ENCODE peak calls at places on chromosomes 5 and 9, in six cellular contexts. One of them, this sample, is unnamed.

GRCh38 chr5:107580902-107581823 is 89.6 kb downstream of the EFNA5 start:
- ATAC-seq in HepG2: no peak
- ATAC-seq in HCT116: no peak
- ATAC-seq in GM12878: peak
- ATAC-seq in upper lobe of left lung: no peak
- ATAC-seq in K562: no peak
- ATAC-seq in this sample: peak

GRCh38 chr5:6752236-6752635 is 39.0 kb downstream of the TENT4A start:
- ATAC-seq in HepG2: no peak
- ATAC-seq in HCT116: no peak
- ATAC-seq in GM12878: no peak
- ATAC-seq in upper lobe of left lung: no peak
- ATAC-seq in K562: no peak
- ATAC-seq in this sample: no peak

GRCh38 chr9:115517335-115518075 is 399.5 kb upstream of the TNC start:
- ATAC-seq in HepG2: no peak
- ATAC-seq in HCT116: no peak
- ATAC-seq in GM12878: no peak
- ATAC-seq in upper lobe of left lung: no peak
- ATAC-seq in K562: no peak
- ATAC-seq in this sample: no peak

GRCh38 chr5:175214152-175214551 is 229.8 kb downstream of the DRD1 start:
- ATAC-seq in HepG2: no peak
- ATAC-seq in HCT116: peak
- ATAC-seq in GM12878: no peak
- ATAC-seq in upper lobe of left lung: no peak
- ATAC-seq in K562: no peak
- ATAC-seq in this sample: no peak

GRCh38 chr5:54115768-54116403 is 194.5 kb downstream of the ARL15 start:
- ATAC-seq in HepG2: no peak
- ATAC-seq in HCT116: no peak
- ATAC-seq in GM12878: no peak
- ATAC-seq in upper lobe of left lung: no peak
- ATAC-seq in K562: peak
- ATAC-seq in this sample: no peak

GRCh38 chr5:142845402-142845901 is 75.3 kb downstream of the ARHGAP26 start:
- ATAC-seq in HepG2: peak
- ATAC-seq in HCT116: peak
- ATAC-seq in GM12878: peak
- ATAC-seq in upper lobe of left lung: no peak
- ATAC-seq in K562: peak
- ATAC-seq in this sample: peak

GRCh38 chr5:134427540-134428041 is 15.9 kb upstream of the CDKN2AIPNL start:
- ATAC-seq in HepG2: no peak
- ATAC-seq in HCT116: no peak
- ATAC-seq in GM12878: no peak
- ATAC-seq in upper lobe of left lung: no peak
- ATAC-seq in K562: no peak
- ATAC-seq in this sample: no peak

GRCh38 chr5:111583761-111584203 is 71.4 kb upstream of the STARD4 start:
- ATAC-seq in HepG2: no peak
- ATAC-seq in HCT116: no peak
- ATAC-seq in GM12878: no peak
- ATAC-seq in upper lobe of left lung: no peak
- ATAC-seq in K562: no peak
- ATAC-seq in this sample: no peak

GRCh38 chr5:1783214-1783551 is 16.5 kb downstream of the MRPL36 start:
- ATAC-seq in HepG2: no peak
- ATAC-seq in HCT116: peak
- ATAC-seq in GM12878: peak
- ATAC-seq in upper lobe of left lung: no peak
- ATAC-seq in K562: peak
- ATAC-seq in this sample: no peak

GRCh38 chr5:156584856-156585255 is 257.9 kb downstream of the SGCD start:
- ATAC-seq in HepG2: no peak
- ATAC-seq in HCT116: no peak
- ATAC-seq in GM12878: no peak
- ATAC-seq in upper lobe of left lung: no peak
- ATAC-seq in K562: no peak
- ATAC-seq in this sample: peak

GRCh38 chr9:127809562-127810377 is 7.1 kb downstream of the FPGS start:
- ATAC-seq in HepG2: no peak
- ATAC-seq in HCT116: peak
- ATAC-seq in GM12878: peak
- ATAC-seq in upper lobe of left lung: no peak
- ATAC-seq in K562: peak
- ATAC-seq in this sample: no peak

GRCh38 chr5:160036243-160036642 is 27.3 kb downstream of the TTC1 start:
- ATAC-seq in HepG2: no peak
- ATAC-seq in HCT116: no peak
- ATAC-seq in GM12878: no peak
- ATAC-seq in upper lobe of left lung: no peak
- ATAC-seq in K562: no peak
- ATAC-seq in this sample: no peak

GRCh38 chr5:132812949-132813598 is at the start of gene SOWAHA:
- ATAC-seq in HepG2: peak
- ATAC-seq in HCT116: peak
- ATAC-seq in GM12878: peak
- ATAC-seq in upper lobe of left lung: no peak
- ATAC-seq in K562: no peak
- ATAC-seq in this sample: no peak
- H3K4me3 ChIP-seq in HepG2: peak
- H3K4me3 ChIP-seq in HCT116: peak
- H3K4me3 ChIP-seq in GM12878: peak
- H3K4me3 ChIP-seq in upper lobe of left lung: peak
- H3K4me3 ChIP-seq in K562: no peak
- H3K4me3 ChIP-seq in this sample: no peak

DNA sequence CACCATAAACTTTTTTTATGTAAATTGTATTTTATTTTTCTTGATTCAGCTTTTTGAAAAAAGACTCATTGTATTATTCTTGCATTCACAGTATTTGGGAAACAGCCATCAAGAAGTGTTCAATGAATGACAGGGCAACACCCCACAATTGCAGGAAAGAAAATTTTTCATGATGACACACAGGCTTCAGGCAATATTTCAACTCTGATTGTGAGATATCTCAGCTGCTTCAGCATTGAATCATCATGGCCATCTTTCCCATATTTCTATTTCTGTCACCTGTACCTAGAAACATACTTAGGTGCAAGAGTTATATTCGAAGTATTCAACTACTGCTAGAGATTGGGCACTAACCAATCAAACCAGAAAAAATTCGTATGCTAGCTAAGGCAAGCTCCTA is 446.0 kb downstream of the ISL1 start:
- ATAC-seq in HepG2: no peak
- ATAC-seq in HCT116: peak
- ATAC-seq in GM12878: no peak
- ATAC-seq in upper lobe of left lung: no peak
- ATAC-seq in K562: no peak
- ATAC-seq in this sample: no peak
- TF ChIP-seq POLR2AphosphoS5 in HepG2: no peak
- TF ChIP-seq POLR2AphosphoS5 in HCT116: no peak
- TF ChIP-seq POLR2AphosphoS5 in GM12878: no peak
- TF ChIP-seq POLR2AphosphoS5 in upper lobe of left lung: no peak
- TF ChIP-seq POLR2AphosphoS5 in K562: no peak
- TF ChIP-seq POLR2AphosphoS5 in this sample: no peak

GRCh38 chr9:130258999-130259398 is 6.6 kb upstream of the HMCN2 start:
- ATAC-seq in HepG2: no peak
- ATAC-seq in HCT116: no peak
- ATAC-seq in GM12878: no peak
- ATAC-seq in upper lobe of left lung: no peak
- ATAC-seq in K562: no peak
- ATAC-seq in this sample: no peak

GRCh38 chr9:130260816-130261765 is 4.5 kb upstream of the HMCN2 start:
- ATAC-seq in HepG2: no peak
- ATAC-seq in HCT116: no peak
- ATAC-seq in GM12878: no peak
- ATAC-seq in upper lobe of left lung: no peak
- ATAC-seq in K562: no peak
- ATAC-seq in this sample: peak

GRCh38 chr9:130254753-130255637 is 10.6 kb upstream of the HMCN2 start:
- ATAC-seq in HepG2: no peak
- ATAC-seq in HCT116: no peak
- ATAC-seq in GM12878: no peak
- ATAC-seq in upper lobe of left lung: no peak
- ATAC-seq in K562: no peak
- ATAC-seq in this sample: no peak

GRCh38 chr9:130255638-130255930 is 10.0 kb upstream of the HMCN2 start:
- ATAC-seq in HepG2: no peak
- ATAC-seq in HCT116: no peak
- ATAC-seq in GM12878: no peak
- ATAC-seq in upper lobe of left lung: no peak
- ATAC-seq in K562: no peak
- ATAC-seq in this sample: no peak

DNA sequence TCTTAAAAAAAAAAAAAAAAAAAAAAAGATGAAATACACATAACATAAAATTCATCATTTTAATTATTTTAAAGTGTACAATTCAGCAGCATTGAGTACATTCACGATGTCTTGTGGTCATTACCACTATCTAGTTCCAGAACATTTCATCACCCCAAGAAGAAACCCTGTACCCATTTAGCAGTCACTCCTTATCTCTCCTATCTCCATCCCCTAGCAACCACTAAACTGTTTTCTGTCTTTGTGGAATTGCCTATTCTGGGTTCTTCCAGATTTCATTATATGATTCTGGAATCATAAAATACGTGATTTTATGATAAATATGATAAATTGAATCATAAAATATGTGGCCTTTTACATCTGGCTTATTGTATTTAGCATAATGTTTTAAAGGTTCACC is 8.9 kb upstream of the HMCN2 start:
- ATAC-seq in HepG2: no peak
- ATAC-seq in HCT116: no peak
- ATAC-seq in GM12878: no peak
- ATAC-seq in upper lobe of left lung: no peak
- ATAC-seq in K562: no peak
- ATAC-seq in this sample: no peak
- TF ChIP-seq POLR2A in HepG2: no peak
- TF ChIP-seq POLR2A in HCT116: no peak
- TF ChIP-seq POLR2A in GM12878: no peak
- TF ChIP-seq POLR2A in upper lobe of left lung: no peak
- TF ChIP-seq POLR2A in K562: no peak
- TF ChIP-seq POLR2A in this sample: no peak

DNA sequence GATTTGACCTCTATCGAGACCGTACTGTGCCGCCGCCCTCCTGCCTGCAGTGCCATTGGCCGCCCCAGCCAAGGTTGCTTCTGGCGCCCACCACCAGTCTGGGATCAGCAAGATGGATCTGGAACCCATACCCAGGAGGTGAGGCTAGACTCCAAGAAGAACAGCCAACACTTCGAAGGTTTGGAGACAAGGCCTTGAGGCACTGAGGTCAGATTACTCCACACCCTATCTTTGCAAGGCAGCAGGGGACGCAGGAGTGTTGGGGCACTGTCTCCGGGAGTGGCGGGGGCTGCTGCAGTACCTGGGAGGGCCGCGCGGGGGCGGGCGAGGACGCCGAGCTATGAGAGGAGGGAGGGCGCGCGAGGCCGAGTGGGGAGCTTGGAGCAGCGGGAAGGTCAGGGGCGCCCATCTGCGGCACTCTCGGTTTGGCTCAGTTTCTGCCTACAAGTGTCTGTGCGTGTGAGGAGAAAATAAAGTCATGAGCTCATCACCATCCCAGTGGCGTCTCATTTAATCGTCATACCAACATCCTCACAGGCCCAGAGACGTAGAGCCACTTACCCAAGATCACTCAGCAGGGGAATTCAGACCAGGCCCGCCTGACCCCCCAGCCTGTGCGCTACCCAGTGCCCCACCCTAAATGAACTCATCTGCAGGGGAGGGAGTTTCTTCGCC is 20.5 kb upstream of the PSD2 start:
- ATAC-seq in HepG2: peak
- ATAC-seq in HCT116: peak
- ATAC-seq in GM12878: peak
- ATAC-seq in upper lobe of left lung: peak
- ATAC-seq in K562: peak
- ATAC-seq in this sample: peak
- H3K4me3 ChIP-seq in HepG2: no peak
- H3K4me3 ChIP-seq in HCT116: no peak
- H3K4me3 ChIP-seq in GM12878: no peak
- H3K4me3 ChIP-seq in upper lobe of left lung: no peak
- H3K4me3 ChIP-seq in K562: no peak
- H3K4me3 ChIP-seq in this sample: no peak

GRCh38 chr9:118529210-118529609 is 825.0 kb downstream of the TLR4 start:
- ATAC-seq in HepG2: no peak
- ATAC-seq in HCT116: no peak
- ATAC-seq in GM12878: peak
- ATAC-seq in upper lobe of left lung: no peak
- ATAC-seq in K562: no peak
- ATAC-seq in this sample: no peak
- TF ChIP-seq POLR2AphosphoS5 in HepG2: no peak
- TF ChIP-seq POLR2AphosphoS5 in HCT116: no peak
- TF ChIP-seq POLR2AphosphoS5 in GM12878: no peak
- TF ChIP-seq POLR2AphosphoS5 in upper lobe of left lung: no peak
- TF ChIP-seq POLR2AphosphoS5 in K562: no peak
- TF ChIP-seq POLR2AphosphoS5 in this sample: no peak